ENCODE peak calls at places on chromosomes 11 and 22, in nine cellular contexts. P is NCI-H2171; V is iris pigment epithelial cell; Q is HT-29; F is stimulated activated CD4-positive, alpha-beta T cell treated with anti-CD3 and anti-CD28 coated beads, Interleukin-4, amount 100 ng/mL, for 1 hour; E is activated CD4-positive, alpha-beta T cell treated with anti-CD3 and anti-CD28 coated beads, Interleukin-2, amount 50 U/mL, for 48 hours; L is posterior cingulate gyrus; J is prostate gland; Z is naive thymus-derived CD8-positive, alpha-beta T cell. H is an unnamed sample.

GRCh38 chr11:429391-429790 is 12.4 kb downstream of the ANO9 start:
- DNase-seq in P (no peak), V (no peak), Q (no peak), F (no peak), E (no peak), L (no peak), J (no peak), Z (peak), H (no peak)

GRCh38 chr11:48109046-48109666 is 107.5 kb upstream of the OR4B1 start:
- DNase-seq in P (peak), V (peak), Q (peak), F (no peak), E (no peak), L (no peak), J (no peak), Z (no peak), H (peak)

GRCh38 chr11:106012744-106013143 is 9.3 kb downstream of the MSANTD4 start:
- DNase-seq in P (no peak), V (peak), Q (no peak), F (no peak), E (no peak), L (no peak), J (no peak), Z (no peak), H (no peak)

GRCh38 chr11:2592559-2593392 is 107.0 kb downstream of the KCNQ1OT1 start:
- DNase-seq in P (no peak), V (no peak), Q (no peak), F (peak), E (no peak), L (peak), J (no peak), Z (no peak), H (no peak)

GRCh38 chr11:91872216-91872615 is 352.4 kb upstream of the FAT3 start:
- DNase-seq in P (no peak), V (no peak), Q (no peak), F (no peak), E (no peak), L (no peak), J (no peak), Z (no peak), H (no peak)

GRCh38 chr11:92510591-92510990 is 286.0 kb downstream of the FAT3 start:
- DNase-seq in P (no peak), V (no peak), Q (no peak), F (no peak), E (no peak), L (no peak), J (no peak), Z (no peak), H (no peak)

GRCh38 chr11:117907276-117908110 is 21.7 kb downstream of the TMPRSS13 start:
- DNase-seq in P (peak), V (peak), Q (peak), F (peak), E (peak), L (peak), J (peak), Z (peak), H (peak)

GRCh38 chr11:67268684-67269268 is 2.5 kb downstream of the GRK2 start:
- DNase-seq in P (no peak), V (no peak), Q (no peak), F (no peak), E (no peak), L (no peak), J (no peak), Z (no peak), H (no peak)

GRCh38 chr11:71120346-71120963 is 131.9 kb downstream of the SHANK2 start:
- DNase-seq in P (no peak), V (no peak), Q (peak), F (no peak), E (no peak), L (no peak), J (peak), Z (no peak), H (peak)

GRCh38 chr11:134686418-134686817 is 274.4 kb upstream of the B3GAT1 start:
- DNase-seq in P (no peak), V (no peak), Q (no peak), F (no peak), E (no peak), L (no peak), J (no peak), Z (no peak), H (no peak)

GRCh38 chr11:73257342-73258103 is 14.6 kb upstream of the P2RY6 start:
- DNase-seq in P (no peak), V (peak), Q (no peak), F (no peak), E (no peak), L (peak), J (no peak), Z (no peak), H (peak)

GRCh38 chr11:72737341-72737740 is 14.9 kb downstream of the ARAP1 start:
- DNase-seq in P (no peak), V (no peak), Q (no peak), F (no peak), E (no peak), L (no peak), J (no peak), Z (no peak), H (no peak)

GRCh38 chr11:118436639-118437045 is 350 bp downstream of the KMT2A start:
- DNase-seq in P (no peak), V (peak), Q (peak), F (peak), E (peak), L (peak), J (no peak), Z (peak), H (peak)

GRCh38 chr11:71246559-71246958 is 5.8 kb downstream of the SHANK2 start:
- DNase-seq in P (no peak), V (no peak), Q (no peak), F (no peak), E (no peak), L (no peak), J (no peak), Z (no peak), H (no peak)

GRCh38 chr11:16883179-16883578 is 131.0 kb downstream of the PLEKHA7 start:
- DNase-seq in P (no peak), V (no peak), Q (peak), F (no peak), E (no peak), L (no peak), J (peak), Z (no peak), H (peak)

GRCh38 chr11:74479340-74480123 is 12.2 kb upstream of the KCNE3 start:
- DNase-seq in P (no peak), V (no peak), Q (no peak), F (no peak), E (no peak), L (no peak), J (no peak), Z (no peak), H (no peak)

GRCh38 chr11:19938051-19938856 is 222.0 kb downstream of the DBX1 start:
- DNase-seq in P (no peak), V (peak), Q (peak), F (peak), E (peak), L (peak), J (no peak), Z (no peak), H (peak)

GRCh38 chr11:34343153-34343552 is 14.7 kb downstream of the ABTB2 start:
- DNase-seq in P (no peak), V (peak), Q (peak), F (no peak), E (no peak), L (no peak), J (no peak), Z (no peak), H (no peak)

GRCh38 chr22:49093192-49093880 is 734.3 kb downstream of the BRD1 start:
- DNase-seq in P (peak), V (no peak), Q (no peak), F (no peak), E (no peak), L (no peak), J (no peak), Z (no peak), H (no peak)

GRCh38 chr22:43225609-43226008 is 38.7 kb upstream of the TTLL12 start:
- DNase-seq in P (no peak), V (peak), Q (no peak), F (no peak), E (no peak), L (no peak), J (no peak), Z (no peak), H (no peak)

GRCh38 chr22:41870786-41871185 is 37.9 kb downstream of the SREBF2 start:
- DNase-seq in P (no peak), V (no peak), Q (no peak), F (no peak), E (no peak), L (no peak), J (no peak), Z (no peak), H (no peak)

GRCh38 chr22:42418811-42419243 is 13.4 kb downstream of the NFAM1 start:
- DNase-seq in P (peak), V (no peak), Q (no peak), F (no peak), E (no peak), L (no peak), J (no peak), Z (no peak), H (no peak)

GRCh38 chr11:63871962-63872832 is 33.3 kb downstream of the MARK2 start:
- DNase-seq in P (no peak), V (peak), Q (peak), F (peak), E (peak), L (peak), J (peak), Z (no peak), H (peak)

GRCh38 chr11:74683941-74684481 is 47.2 kb downstream of the CHRDL2 start:
- DNase-seq in P (no peak), V (peak), Q (no peak), F (no peak), E (no peak), L (no peak), J (no peak), Z (no peak), H (no peak)

GRCh38 chr11:19905280-19905853 is 192.7 kb downstream of the NAV2 start:
- DNase-seq in P (no peak), V (peak), Q (peak), F (no peak), E (no peak), L (no peak), J (no peak), Z (no peak), H (peak)

GRCh38 chr22:42217752-42218280 is 52.6 kb downstream of the TCF20 start:
- DNase-seq in P (no peak), V (peak), Q (no peak), F (no peak), E (no peak), L (no peak), J (no peak), Z (no peak), H (no peak)

GRCh38 chr22:30214703-30215405 is 31.7 kb downstream of the LIF start:
- DNase-seq in P (no peak), V (no peak), Q (peak), F (no peak), E (no peak), L (no peak), J (no peak), Z (no peak), H (no peak)

GRCh38 chr22:29587938-29588699 is 7.2 kb upstream of the NIPSNAP1 start:
- DNase-seq in P (no peak), V (peak), Q (no peak), F (no peak), E (no peak), L (no peak), J (no peak), Z (no peak), H (no peak)

GRCh38 chr22:50488886-50489285 is 2.2 kb downstream of the MIOX start:
- DNase-seq in P (no peak), V (no peak), Q (no peak), F (no peak), E (no peak), L (no peak), J (no peak), Z (no peak), H (no peak)

GRCh38 chr11:67272327-67273259 is 6.3 kb downstream of the GRK2 start:
- DNase-seq in P (no peak), V (no peak), Q (no peak), F (peak), E (peak), L (peak), J (no peak), Z (no peak), H (no peak)

GRCh38 chr11:33259869-33260268 is 2.7 kb downstream of the HIPK3 start:
- DNase-seq in P (no peak), V (no peak), Q (no peak), F (no peak), E (no peak), L (no peak), J (no peak), Z (no peak), H (no peak)

GRCh38 chr11:57164317-57164716 is 17.4 kb upstream of the LRRC55 start:
- DNase-seq in P (peak), V (no peak), Q (no peak), F (no peak), E (no peak), L (no peak), J (no peak), Z (no peak), H (no peak)

GRCh38 chr22:45905924-45906865 is 70.8 kb downstream of the WNT7B start:
- DNase-seq in P (no peak), V (peak), Q (no peak), F (no peak), E (no peak), L (no peak), J (no peak), Z (no peak), H (no peak)